ENCODE peak calls at places on chromosomes 11 and 22, in nine cellular contexts. O is OCI-LY7, W is neural progenitor cell, Q is Calu3, K is adrenal gland, B is coronary artery, Z is H9, A is AG10803, E is GM10248. V is an unnamed sample.

GRCh38 chr11:13016415-13016814 is 7.3 kb downstream of the RASSF10 start:
- DNase-seq in O (no peak), W (no peak), B (no peak), A (no peak), K (no peak), Q (peak), E (no peak), Z (no peak), V (no peak)

GRCh38 chr11:43943931-43944751 is 1.7 kb downstream of the C11orf96 start:
- DNase-seq in E (peak), Z (no peak), Q (peak), K (peak), B (no peak), O (no peak), A (no peak), W (peak), V (no peak)

GRCh38 chr11:96127596-96127959 is 203.7 kb upstream of the MTMR2 start:
- DNase-seq in A (peak), B (no peak), K (no peak), O (no peak), W (no peak), Z (no peak), Q (no peak), E (no peak), V (no peak)

GRCh38 chr11:46315033-46315738 is 32.1 kb upstream of the DGKZ start:
- DNase-seq in O (peak), B (no peak), K (peak), Z (peak), A (peak), Q (peak), E (peak), W (peak), V (no peak)

GRCh38 chr11:94199367-94200130 is 70.9 kb downstream of the PANX1 start:
- DNase-seq in Z (no peak), A (peak), Q (no peak), E (no peak), B (no peak), K (no peak), O (no peak), W (no peak), V (no peak)

GRCh38 chr22:18991828-18992442 is 55.8 kb upstream of the PRODH start:
- DNase-seq in Q (no peak), K (no peak), O (no peak), B (peak), W (no peak), A (no peak), Z (no peak), E (no peak), V (no peak)

GRCh38 chr11:2525941-2526807 is 81.4 kb downstream of the KCNQ1 start:
- DNase-seq in B (peak), E (no peak), W (no peak), A (no peak), O (no peak), K (peak), Z (peak), Q (no peak), V (no peak)

GRCh38 chr11:19368726-19369364 is 128.1 kb upstream of the E2F8 start:
- DNase-seq in Q (no peak), B (no peak), E (no peak), O (peak), Z (no peak), W (no peak), K (no peak), A (peak), V (no peak)

GRCh38 chr11:115503886-115504278 is 333 bp downstream of the CADM1 start:
- DNase-seq in B (no peak), K (no peak), W (no peak), E (no peak), Z (no peak), O (no peak), A (no peak), Q (no peak), V (no peak)

GRCh38 chr11:97269527-97269926 is 879.7 kb downstream of the JRKL start:
- DNase-seq in W (peak), O (no peak), Q (no peak), B (no peak), K (no peak), A (no peak), E (no peak), Z (no peak), V (no peak)

GRCh38 chr11:122505304-122506006 is 150.1 kb upstream of the UBASH3B start:
- DNase-seq in Z (peak), A (peak), E (peak), W (peak), Q (peak), K (peak), O (peak), B (peak), V (peak)

GRCh38 chr11:29135504-29135903 is 881.3 kb downstream of the KCNA4 start:
- DNase-seq in O (no peak), W (no peak), A (peak), Q (no peak), K (no peak), E (no peak), Z (no peak), B (no peak), V (peak)

GRCh38 chr11:47233989-47234668 is 14.5 kb downstream of the ACP2 start:
- DNase-seq in A (peak), E (no peak), O (peak), Q (no peak), B (no peak), Z (peak), W (peak), K (peak), V (no peak)

GRCh38 chr11:134581966-134582787 is 170.1 kb upstream of the B3GAT1 start:
- DNase-seq in W (no peak), Q (no peak), E (no peak), B (peak), Z (peak), A (no peak), K (no peak), O (no peak), V (no peak)

GRCh38 chr11:17978553-17979287 is 34.1 kb downstream of the SERGEF start:
- DNase-seq in E (peak), B (no peak), Z (peak), W (peak), O (peak), K (peak), Q (peak), A (peak), V (no peak)

GRCh38 chr11:61917357-61918109 is at the start of gene RAB3IL1:
- DNase-seq in Q (peak), Z (peak), A (peak), K (peak), W (peak), E (no peak), B (peak), O (no peak), V (no peak)

GRCh38 chr11:61919113-61919840 is 1.9 kb upstream of the RAB3IL1 start:
- DNase-seq in K (no peak), B (no peak), W (no peak), Z (no peak), A (no peak), Q (no peak), E (no peak), O (peak), V (no peak)

GRCh38 chr11:61919841-61920631 is 2.7 kb upstream of the RAB3IL1 start:
- DNase-seq in A (no peak), E (peak), W (no peak), K (no peak), O (no peak), B (peak), Z (peak), Q (no peak), V (no peak)

GRCh38 chr11:61917043-61917356 is 366 bp downstream of the RAB3IL1 start:
- DNase-seq in W (no peak), B (peak), O (no peak), E (no peak), K (no peak), Q (no peak), A (no peak), Z (no peak), V (no peak)

DNA sequence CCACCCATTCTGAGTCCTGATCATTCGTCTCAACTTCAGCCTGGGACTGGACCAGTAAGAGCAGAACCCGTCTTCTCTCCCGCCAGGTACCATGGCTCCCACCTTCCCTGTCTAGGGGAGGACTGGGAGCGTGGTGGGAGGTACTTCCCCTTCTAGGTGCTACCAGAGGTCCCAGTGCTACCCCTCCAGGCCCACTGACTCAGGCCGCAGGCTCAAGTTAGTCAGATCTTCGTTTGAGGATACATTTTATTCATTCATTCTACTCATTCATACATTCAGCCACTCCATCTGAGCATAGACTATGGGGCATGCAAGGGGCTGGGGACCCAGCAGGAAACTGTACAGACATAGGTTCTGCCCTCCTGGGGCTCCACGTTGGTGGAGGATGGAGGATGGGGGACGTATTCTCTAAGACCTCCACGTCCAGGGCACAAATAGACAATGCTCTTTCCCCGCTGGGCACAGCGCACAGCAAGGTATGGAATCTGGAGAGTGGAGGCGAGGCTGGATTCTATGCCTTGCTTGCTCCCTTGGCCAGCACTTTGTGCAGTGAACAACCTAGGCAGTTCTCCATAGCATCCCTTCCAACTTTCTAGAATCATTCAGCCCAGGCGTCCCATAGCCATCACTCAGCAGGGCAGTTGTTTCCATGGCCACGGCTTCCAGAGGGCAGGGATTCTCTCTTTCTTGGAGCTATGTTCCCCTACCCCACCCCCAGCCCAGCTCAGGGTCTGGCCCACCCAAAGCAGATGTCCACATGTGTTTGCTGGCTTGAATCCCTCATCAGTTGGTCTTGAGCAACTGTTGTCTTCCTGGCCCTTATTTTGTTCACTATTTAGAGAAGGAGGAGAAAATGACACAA is 1.1 kb upstream of the RAB3IL1 start:
- DNase-seq in Z (no peak), B (peak), Q (no peak), O (no peak), E (no peak), W (no peak), K (no peak), A (peak), V (no peak)
- TF ChIP-seq CTCF in Z (no peak), B (no peak), Q (no peak), O (no peak), E (no peak), W (no peak), K (no peak), A (no peak), V (no peak)

DNA sequence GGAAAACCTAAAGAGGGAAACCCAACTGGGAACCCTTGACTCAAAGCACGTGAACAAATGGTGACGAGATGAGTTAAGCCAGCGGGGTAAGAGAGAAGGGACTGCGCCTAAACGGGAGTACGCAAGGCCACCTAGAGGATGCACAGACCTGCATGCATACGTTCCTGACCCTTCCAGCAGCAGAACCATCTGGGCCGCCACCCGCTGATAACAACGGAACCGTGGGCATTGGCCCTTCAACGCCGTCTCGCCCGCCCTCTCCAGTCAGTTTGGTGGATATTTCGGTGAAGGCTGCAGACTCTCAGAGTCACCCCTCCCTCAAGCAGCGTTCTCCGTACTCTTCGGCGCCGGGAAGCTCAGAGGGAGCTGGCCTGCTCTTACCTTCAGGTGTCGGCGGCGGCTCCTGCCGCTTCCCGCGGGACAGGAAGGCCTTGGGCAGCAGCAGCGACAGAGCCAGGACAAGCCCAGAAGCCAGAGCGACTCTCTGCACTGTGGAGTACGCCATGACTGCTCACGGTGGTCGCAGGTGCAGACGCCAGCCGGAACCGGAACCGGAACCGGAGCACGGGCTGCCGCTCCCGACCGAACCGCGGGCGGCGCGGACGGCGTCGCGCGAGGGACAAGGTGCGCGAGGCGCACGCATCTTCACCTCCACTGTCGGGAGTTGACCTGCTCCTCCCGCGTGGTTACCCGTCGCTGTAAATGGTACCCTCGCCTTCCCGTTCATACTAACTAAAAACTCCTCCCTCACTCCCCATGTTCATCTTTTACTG is at the start of gene RIC3:
- DNase-seq in O (no peak), E (peak), Q (no peak), A (no peak), W (peak), Z (peak), K (peak), B (no peak), V (no peak)
- TF ChIP-seq CTCF in O (no peak), E (no peak), Q (no peak), A (no peak), W (peak), Z (peak), K (no peak), B (no peak), V (no peak)

GRCh38 chr11:104997288-104997687 is 25.7 kb downstream of the CASP5 start:
- DNase-seq in E (no peak), K (no peak), A (peak), W (no peak), Z (no peak), B (no peak), Q (no peak), O (no peak), V (no peak)
- TF ChIP-seq CTCF in E (no peak), K (no peak), A (peak), W (no peak), Z (no peak), B (no peak), Q (no peak), O (no peak), V (no peak)

GRCh38 chr22:50101870-50102565 is 12.2 kb downstream of the MOV10L1 start:
- DNase-seq in W (no peak), E (no peak), B (no peak), A (no peak), Z (no peak), K (no peak), O (peak), Q (no peak), V (no peak)

GRCh38 chr22:50104149-50104548 is 14.3 kb downstream of the MOV10L1 start:
- DNase-seq in B (no peak), O (peak), W (no peak), Q (no peak), Z (no peak), A (no peak), K (no peak), E (no peak), V (no peak)

GRCh38 chr22:50107529-50107928 is 17.7 kb downstream of the MOV10L1 start:
- DNase-seq in Z (no peak), B (no peak), Q (no peak), E (no peak), K (no peak), A (no peak), O (no peak), W (no peak), V (no peak)

GRCh38 chr22:50105529-50106100 is 15.8 kb downstream of the MOV10L1 start:
- DNase-seq in A (peak), W (no peak), Z (no peak), K (peak), E (peak), Q (no peak), B (no peak), O (peak), V (no peak)

DNA sequence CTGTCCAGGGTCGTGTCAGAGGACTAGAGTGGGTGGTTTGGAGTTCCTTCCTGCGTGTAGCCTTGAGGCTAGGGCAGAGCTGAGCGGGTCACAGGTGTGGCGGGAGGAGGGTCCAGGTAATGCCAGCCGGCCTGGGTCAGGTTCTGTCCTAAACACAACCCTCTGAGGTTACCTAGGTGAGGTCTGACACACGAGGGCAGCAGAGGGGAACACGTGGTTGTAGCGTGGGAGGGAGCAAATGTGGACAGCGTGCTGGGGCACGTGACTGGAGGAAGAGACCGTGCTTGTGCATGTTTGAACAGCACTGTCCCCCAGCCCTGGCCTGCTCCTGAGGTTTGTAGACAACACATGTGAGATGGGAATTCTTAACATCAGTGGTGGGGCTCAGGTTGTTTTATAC is 13.1 kb downstream of the MOV10L1 start:
- DNase-seq in A (no peak), O (peak), Q (no peak), B (no peak), E (peak), K (no peak), W (no peak), Z (no peak), V (no peak)
- TF ChIP-seq CTCF in A (no peak), O (peak), Q (no peak), B (no peak), E (no peak), K (no peak), W (no peak), Z (peak), V (no peak)

GRCh38 chr22:36507518-36508010 is 724 bp upstream of the FOXRED2 start:
- DNase-seq in K (no peak), Q (no peak), A (no peak), Z (no peak), B (no peak), W (no peak), E (no peak), O (no peak), V (no peak)

GRCh38 chr22:36506637-36507517 is at the start of gene FOXRED2:
- DNase-seq in B (peak), K (peak), A (peak), E (peak), W (peak), O (peak), Z (peak), Q (peak), V (peak)

GRCh38 chr22:36510384-36510783 is 3.5 kb upstream of the FOXRED2 start:
- DNase-seq in O (no peak), K (peak), B (no peak), Z (no peak), A (peak), E (no peak), W (no peak), Q (no peak), V (no peak)

GRCh38 chr22:36512333-36512732 is 5.5 kb upstream of the FOXRED2 start:
- DNase-seq in Z (no peak), O (no peak), K (no peak), Q (no peak), A (no peak), E (no peak), W (no peak), B (no peak), V (no peak)

GRCh38 chr22:36510966-36511881 is 4.4 kb upstream of the FOXRED2 start:
- DNase-seq in E (peak), O (peak), Z (peak), B (no peak), Q (peak), W (peak), A (peak), K (peak), V (peak)
- TF ChIP-seq CTCF in E (peak), O (peak), Z (peak), B (no peak), Q (peak), W (peak), A (peak), K (peak), V (peak)

DNA sequence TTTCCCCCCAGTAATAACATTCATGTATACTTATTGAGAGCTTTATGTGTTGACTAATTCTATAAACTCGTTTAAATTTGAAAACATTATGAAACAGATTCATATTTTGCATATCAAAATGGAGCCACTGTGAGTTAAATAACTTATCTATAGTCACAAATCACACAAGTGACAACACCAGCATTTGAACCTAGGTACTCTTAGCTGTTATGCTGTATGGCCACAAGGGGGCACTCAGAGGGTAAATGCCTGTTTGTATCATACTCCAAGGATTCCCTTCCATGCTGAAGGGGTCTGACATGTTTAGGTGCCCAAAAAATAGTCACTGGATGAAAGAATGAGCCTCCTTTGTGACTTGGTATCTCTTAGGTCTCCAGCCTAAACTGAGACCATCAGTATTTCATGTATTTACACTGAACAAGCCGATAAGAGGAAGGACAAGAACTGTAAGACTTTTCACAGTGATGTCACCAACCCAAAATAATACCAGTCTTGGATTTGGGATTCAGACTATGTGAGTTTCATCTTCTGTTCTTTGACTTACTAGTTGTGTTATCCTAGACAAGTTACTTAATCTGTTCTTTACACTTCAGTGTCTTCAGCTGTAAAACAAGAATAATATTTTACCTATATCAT is 12.2 kb upstream of the OR52D1 start:
- DNase-seq in A (peak), Z (peak), Q (peak), E (peak), O (peak), B (no peak), W (peak), K (peak), V (peak)
- TF ChIP-seq CTCF in A (peak), Z (peak), Q (peak), E (peak), O (peak), B (peak), W (peak), K (peak), V (peak)

DNA sequence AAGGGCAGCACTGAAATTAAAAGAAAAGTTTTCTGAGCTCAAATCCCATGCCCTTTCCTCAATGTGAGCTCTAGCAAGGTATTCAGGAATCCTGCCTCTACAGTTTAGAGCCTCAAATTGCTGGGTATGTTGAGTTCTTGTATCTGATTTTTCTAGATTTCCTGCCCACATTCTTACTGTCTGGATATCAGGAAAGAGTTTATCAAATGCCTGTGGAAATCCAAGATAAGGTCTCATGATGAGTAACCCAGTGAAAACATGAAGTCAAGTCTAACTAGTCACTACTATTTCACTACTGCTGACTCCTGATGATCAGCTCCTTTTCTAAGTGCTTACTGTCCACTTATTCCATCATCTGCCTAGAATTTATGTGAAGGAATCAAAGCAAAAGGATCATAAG is 29.8 kb downstream of the LIMK2 start:
- DNase-seq in B (no peak), Z (no peak), E (no peak), A (peak), O (no peak), Q (no peak), K (no peak), W (no peak), V (no peak)
- TF ChIP-seq CTCF in B (no peak), Z (no peak), E (no peak), A (peak), O (no peak), Q (no peak), K (no peak), W (no peak), V (no peak)

GRCh38 chr22:21447694-21448402 is 19.3 kb upstream of the TMEM191C start:
- DNase-seq in O (no peak), W (peak), E (no peak), K (no peak), Z (peak), Q (no peak), B (no peak), A (no peak), V (no peak)
- TF ChIP-seq CTCF in O (peak), W (peak), E (no peak), K (no peak), Z (peak), Q (no peak), B (no peak), A (no peak), V (peak)

V was measured in kidney epithelial cell.